ENCODE peak calls at places on chromosomes 13 and 19, in six cellular contexts. M is endothelial cell; Z is foreskin keratinocyte; D is GM10248; N is fibroblast of mammary gland; V is CD4-positive, alpha-beta T cell. S is an unnamed sample.
A peak's percentile ranks its signal among the peaks of the same experiment; 100 is the strongest.

GRCh38 chr13:60584976-60585375 is 188.0 kb downstream of the TDRD3 start:
- DNase-seq in D (no peak), N (peak; percentile 56), V (no peak), Z (no peak), M (no peak), S (peak; percentile 46)

GRCh38 chr13:21641629-21642028 is 29.2 kb upstream of the FGF9 start:
- DNase-seq in V (no peak), N (no peak), D (no peak), M (no peak), Z (no peak), S (peak; percentile 33)

GRCh38 chr19:29596885-29597525 is 9.1 kb upstream of the POP4 start:
- DNase-seq in N (peak; percentile 42), V (no peak), M (peak; percentile 33), Z (no peak), D (no peak), S (peak; percentile 46)

GRCh38 chr13:34161829-34162544 is 344.0 kb downstream of the RFC3 start:
- DNase-seq in M (no peak), D (no peak), V (no peak), N (peak; percentile 88), Z (no peak), S (peak; percentile 36)

GRCh38 chr19:10643968-10644290 is 10.2 kb upstream of the ILF3 start:
- DNase-seq in N (peak; percentile 34), V (no peak), Z (no peak), M (no peak), D (no peak), S (no peak)

GRCh38 chr19:21749090-21749489 is 18.3 kb downstream of the ZNF100 start:
- DNase-seq in M (no peak), D (no peak), V (no peak), Z (no peak), N (peak; percentile 27), S (no peak)

GRCh38 chr19:13981467-13981866 is 24.7 kb downstream of the RFX1 start:
- DNase-seq in V (no peak), Z (no peak), N (no peak), M (no peak), D (no peak), S (no peak)

GRCh38 chr13:46795321-46795720 is 1.6 kb downstream of the ESD start:
- DNase-seq in M (no peak), N (peak; percentile 32), Z (no peak), V (no peak), D (no peak), S (peak; percentile 9)

GRCh38 chr19:2081873-2082810 is 14.0 kb downstream of the MOB3A start:
- DNase-seq in N (no peak), Z (no peak), M (no peak), D (peak; percentile 59), V (no peak), S (no peak)

GRCh38 chr13:42272115-42272756 is at the start of gene AKAP11:
- DNase-seq in D (no peak), V (peak; percentile 32), N (peak; percentile 46), Z (no peak), M (peak; percentile 61), S (peak; percentile 34)

GRCh38 chr13:51347099-51347498 is 7.6 kb downstream of the SERPINE3 start:
- DNase-seq in Z (no peak), M (no peak), V (no peak), N (no peak), D (no peak), S (no peak)

GRCh38 chr13:105307776-105308175 is 1227.7 kb downstream of the EFNB2 start:
- DNase-seq in M (no peak), Z (no peak), V (no peak), D (no peak), N (no peak), S (no peak)

GRCh38 chr13:38398810-38399493 is 49.3 kb downstream of the UFM1 start:
- DNase-seq in M (no peak), N (peak; percentile 92), D (no peak), Z (peak; percentile 34), V (no peak), S (no peak)

GRCh38 chr13:109336730-109337129 is 449.7 kb downstream of the IRS2 start:
- DNase-seq in D (no peak), M (no peak), V (no peak), Z (peak; percentile 53), N (peak; percentile 68), S (peak; percentile 19)

GRCh38 chr13:74136089-74136658 is 2.0 kb upstream of the KLF12 start:
- DNase-seq in D (peak; percentile 17), V (peak; percentile 16), N (peak; percentile 53), M (peak; percentile 40), Z (no peak), S (peak; percentile 27)

GRCh38 chr19:4068058-4068966 is 1.6 kb upstream of the ZBTB7A start:
- DNase-seq in N (no peak), M (no peak), V (no peak), Z (no peak), D (no peak), S (no peak)

GRCh38 chr19:12985049-12985776 is 10.1 kb upstream of the NFIX start:
- DNase-seq in N (peak; percentile 55), D (no peak), Z (no peak), V (no peak), M (no peak), S (no peak)

GRCh38 chr19:6610934-6611370 is 20.0 kb upstream of the CD70 start:
- DNase-seq in M (no peak), D (no peak), N (peak; percentile 98), V (no peak), Z (peak; percentile 88), S (peak; percentile 85)

GRCh38 chr19:7636691-7637373 is at the start of gene STXBP2:
- DNase-seq in Z (peak; percentile 34), M (peak; percentile 66), V (peak; percentile 92), N (no peak), D (peak; percentile 99), S (peak; percentile 80)

GRCh38 chr13:92512852-92513251 is 713.8 kb upstream of the GPC6 start:
- DNase-seq in N (no peak), Z (no peak), D (no peak), V (no peak), M (no peak), S (no peak)

GRCh38 chr13:92510416-92510815 is 716.2 kb upstream of the GPC6 start:
- DNase-seq in V (no peak), M (no peak), Z (peak; percentile 80), N (no peak), D (no peak), S (peak; percentile 50)

GRCh38 chr13:92513672-92514071 is 712.9 kb upstream of the GPC6 start:
- DNase-seq in N (no peak), V (no peak), D (no peak), M (no peak), Z (peak; percentile 29), S (peak; percentile 14)

GRCh38 chr13:92514420-92515125 is 712.0 kb upstream of the GPC6 start:
- DNase-seq in N (no peak), Z (no peak), M (no peak), V (no peak), D (no peak), S (no peak)
- TF ChIP-seq CTCF in N (no peak), Z (no peak), M (no peak), V (no peak), D (no peak), S (no peak)

GRCh38 chr13:102142473-102142826 is 259.4 kb downstream of the FGF14 start:
- DNase-seq in N (no peak), V (no peak), D (no peak), M (no peak), Z (no peak), S (no peak)

GRCh38 chr13:102145750-102146149 is 256.1 kb downstream of the FGF14 start:
- DNase-seq in M (no peak), D (no peak), Z (no peak), N (no peak), V (no peak), S (no peak)

GRCh38 chr13:102139626-102140025 is 262.2 kb downstream of the FGF14 start:
- DNase-seq in V (no peak), Z (no peak), D (no peak), M (no peak), N (no peak), S (no peak)

GRCh38 chr13:102138635-102139225 is 263.1 kb downstream of the FGF14 start:
- DNase-seq in Z (no peak), N (peak; percentile 7), V (no peak), D (no peak), M (no peak), S (no peak)

GRCh38 chr13:102141625-102142472 is 260.0 kb downstream of the FGF14 start:
- DNase-seq in N (peak; percentile 59), Z (no peak), D (peak; percentile 9), V (no peak), M (no peak), S (peak; percentile 31)
- TF ChIP-seq CTCF in N (peak; percentile 79), Z (peak; percentile 80), D (peak; percentile 60), V (peak; percentile 51), M (peak; percentile 92), S (peak; percentile 78)

DNA sequence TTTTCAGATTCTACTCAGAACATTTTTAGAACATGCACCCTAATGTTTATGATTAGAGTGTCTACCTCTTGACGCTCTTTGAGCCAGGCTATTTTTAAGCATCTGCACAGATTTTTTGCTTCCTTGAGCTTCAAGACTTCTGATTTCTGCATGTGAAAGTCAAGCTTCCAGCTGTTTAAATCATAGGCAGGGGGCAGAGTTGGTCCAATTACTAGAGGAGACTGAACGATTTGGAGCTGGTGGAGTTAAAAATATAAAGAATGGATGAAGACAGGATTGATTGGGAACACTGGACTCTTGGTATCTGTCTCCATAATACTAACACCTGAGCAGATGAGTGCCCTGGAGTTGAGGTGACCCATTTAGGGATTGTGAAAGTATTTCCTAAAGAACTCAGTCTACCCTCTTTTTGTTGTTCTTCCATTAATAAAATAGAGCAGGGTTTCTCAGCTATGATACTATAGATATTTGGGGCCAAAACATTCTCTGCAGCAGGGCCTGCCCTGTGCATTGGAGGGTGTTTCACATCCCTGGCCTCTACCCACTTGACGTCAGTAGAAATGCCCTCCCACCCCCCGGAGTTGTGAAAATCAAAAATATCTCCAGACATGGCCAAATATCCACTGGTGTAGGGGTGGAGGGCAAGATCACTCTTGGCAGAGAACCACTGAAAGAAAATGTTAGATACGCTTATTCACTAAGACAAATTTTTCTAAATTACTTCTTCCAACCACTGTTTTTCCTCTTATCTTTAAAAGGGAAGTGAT is 160.1 kb downstream of the COG6 start:
- DNase-seq in D (no peak), N (peak; percentile 27), M (no peak), V (no peak), Z (no peak), S (peak; percentile 22)
- TF ChIP-seq CTCF in D (no peak), N (peak; percentile 12), M (no peak), V (no peak), Z (peak; percentile 39), S (no peak)

DNA sequence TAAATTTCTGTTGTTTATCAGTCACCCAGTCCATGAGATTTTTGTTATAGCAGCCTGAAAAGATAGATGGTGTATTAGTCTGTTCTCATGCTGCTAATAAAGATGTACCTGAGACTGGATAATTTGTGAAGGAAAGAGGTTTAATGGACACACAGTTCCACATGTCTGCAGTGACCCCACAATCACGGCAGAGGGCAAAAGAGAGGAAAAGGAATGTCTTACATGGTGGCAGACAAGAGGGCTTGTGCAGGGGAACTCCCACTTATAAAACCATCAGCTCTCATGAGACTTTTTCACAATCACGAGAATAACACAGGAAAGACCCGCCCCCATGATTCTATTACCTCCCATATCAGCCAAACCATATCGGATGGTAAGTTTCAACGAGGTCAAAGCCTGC is 309.2 kb downstream of the LIG4 start:
- DNase-seq in M (no peak), V (no peak), D (no peak), N (no peak), Z (no peak), S (peak; percentile 12)
- TF ChIP-seq CTCF in M (no peak), V (no peak), D (no peak), N (no peak), Z (no peak), S (no peak)

S was measured in MCF 10A.